ENCODE peak calls at places on chromosome 12, in five cellular contexts. K is HAP-1; G is tibial artery; Z is CD8-positive, alpha-beta T cell; F is fibroblast of lung. L is an unnamed sample.

GRCh38 chr12:26953447-26953846 is 15.2 kb downstream of the FGFR1OP2 start:
- DNase-seq in K (no peak), G (no peak), Z (no peak), F (peak), L (no peak)

GRCh38 chr12:32489070-32489469 is 89.7 kb downstream of the FGD4 start:
- DNase-seq in K (no peak), G (no peak), Z (no peak), F (no peak), L (no peak)

GRCh38 chr12:3533703-3534386 is 42.8 kb downstream of the PRMT8 start:
- DNase-seq in K (no peak), G (no peak), Z (no peak), F (peak), L (no peak)

GRCh38 chr12:49233842-49234526 is 30.9 kb upstream of the TUBA1C start:
- DNase-seq in K (no peak), G (peak), Z (no peak), F (no peak), L (no peak)

GRCh38 chr12:124680863-124681778 is 113.7 kb upstream of the NCOR2 start:
- DNase-seq in K (peak), G (peak), Z (no peak), F (peak), L (peak)

GRCh38 chr12:42729532-42729895 is 140.0 kb upstream of the PRICKLE1 start:
- DNase-seq in K (no peak), G (no peak), Z (no peak), F (no peak), L (no peak)

GRCh38 chr12:71556881-71557280 is 106.8 kb downstream of the ZFC3H1 start:
- DNase-seq in K (peak), G (no peak), Z (no peak), F (peak), L (no peak)

GRCh38 chr12:13367973-13368372 is 171.4 kb downstream of the EMP1 start:
- DNase-seq in K (no peak), G (no peak), Z (no peak), F (no peak), L (no peak)

GRCh38 chr12:74535536-74535935 is 2.1 kb upstream of the ATXN7L3B start:
- DNase-seq in K (no peak), G (no peak), Z (no peak), F (no peak), L (no peak)

GRCh38 chr12:1808036-1808797 is 12.1 kb upstream of the LRTM2 start:
- DNase-seq in K (no peak), G (peak), Z (no peak), F (no peak), L (no peak)

GRCh38 chr12:78916845-78917480 is 52.4 kb downstream of the SYT1 start:
- DNase-seq in K (no peak), G (no peak), Z (no peak), F (peak), L (no peak)

GRCh38 chr12:43760396-43760795 is 1.6 kb downstream of the IRAK4 start:
- DNase-seq in K (no peak), G (no peak), Z (no peak), F (no peak), L (no peak)

GRCh38 chr12:97075583-97076268 is 168.7 kb downstream of the NEDD1 start:
- DNase-seq in K (no peak), G (no peak), Z (no peak), F (no peak), L (no peak)

DNA sequence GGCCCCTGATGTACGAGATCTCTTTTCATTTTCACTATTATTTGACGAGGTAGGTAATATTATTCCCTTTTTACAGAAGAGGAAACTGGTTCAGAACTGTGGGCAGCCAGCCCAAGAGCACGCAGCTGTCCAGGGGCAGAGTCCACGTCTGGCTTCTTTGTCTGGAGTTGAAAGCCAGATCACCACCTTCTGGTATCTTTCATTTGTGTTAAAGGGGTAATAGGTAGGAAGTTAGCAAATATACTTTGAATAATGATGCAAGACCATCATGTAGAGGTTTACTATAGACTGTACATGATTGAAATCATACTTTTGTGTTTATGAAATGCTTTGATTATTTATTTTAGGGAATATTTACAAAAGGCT is 144.1 kb upstream of the AMIGO2 start:
- DNase-seq in K (no peak), G (no peak), Z (no peak), F (no peak), L (no peak)
- H3K4me3 ChIP-seq in K (no peak), G (no peak), Z (peak), F (no peak), L (no peak)

GRCh38 chr12:5507944-5508343 is 76.0 kb downstream of the NTF3 start:
- DNase-seq in K (no peak), G (no peak), Z (no peak), F (no peak), L (no peak)
- H3K4me3 ChIP-seq in K (no peak), G (no peak), Z (no peak), F (no peak), L (no peak)

GRCh38 chr12:103748875-103749274 is 92.2 kb downstream of the NT5DC3 start:
- DNase-seq in K (no peak), G (no peak), Z (no peak), F (no peak), L (no peak)
- H3K4me3 ChIP-seq in K (no peak), G (no peak), Z (no peak), F (no peak), L (no peak)

GRCh38 chr12:117359029-117359845 is 2.2 kb downstream of the NOS1 start:
- DNase-seq in K (no peak), G (no peak), Z (no peak), F (no peak), L (no peak)
- H3K4me3 ChIP-seq in K (no peak), G (no peak), Z (no peak), F (no peak), L (no peak)

GRCh38 chr12:118980407-118981014 is 830 bp upstream of the SRRM4 start:
- DNase-seq in K (no peak), G (no peak), Z (no peak), F (no peak), L (peak)
- H3K4me3 ChIP-seq in K (no peak), G (no peak), Z (no peak), F (no peak), L (peak)

L was measured in WERI-Rb-1.